ENCODE peak calls at places on chromosomes 12 and 14, in seven cellular contexts. One of them, this sample, is unnamed.

GRCh38 chr14:77071938-77072388 is 26.1 kb upstream of the CIPC start:
- DNase-seq in K562: no peak
- DNase-seq in HepG2: no peak
- DNase-seq in HCT116: peak
- DNase-seq in SK-N-SH: no peak
- DNase-seq in GM12878: no peak
- DNase-seq in H1: no peak
- DNase-seq in this sample: no peak

GRCh38 chr12:7439579-7440505 is 4.1 kb downstream of the CD163L1 start:
- DNase-seq in K562: peak
- DNase-seq in HepG2: no peak
- DNase-seq in HCT116: no peak
- DNase-seq in SK-N-SH: peak
- DNase-seq in GM12878: no peak
- DNase-seq in H1: peak
- DNase-seq in this sample: no peak

GRCh38 chr12:79512068-79512467 is 178.7 kb downstream of the PAWR start:
- DNase-seq in K562: no peak
- DNase-seq in HepG2: no peak
- DNase-seq in HCT116: no peak
- DNase-seq in SK-N-SH: no peak
- DNase-seq in GM12878: no peak
- DNase-seq in H1: peak
- DNase-seq in this sample: peak

GRCh38 chr14:102088012-102088792 is 1.4 kb upstream of the HSP90AA1 start:
- DNase-seq in K562: peak
- DNase-seq in HepG2: no peak
- DNase-seq in HCT116: no peak
- DNase-seq in SK-N-SH: no peak
- DNase-seq in GM12878: peak
- DNase-seq in H1: peak
- DNase-seq in this sample: peak

GRCh38 chr12:28893365-28893764 is 255.7 kb upstream of the FAR2 start:
- DNase-seq in K562: no peak
- DNase-seq in HepG2: no peak
- DNase-seq in HCT116: no peak
- DNase-seq in SK-N-SH: no peak
- DNase-seq in GM12878: no peak
- DNase-seq in H1: no peak
- DNase-seq in this sample: no peak

GRCh38 chr14:83779266-83779665 is 1750.7 kb upstream of the FLRT2 start:
- DNase-seq in K562: no peak
- DNase-seq in HepG2: no peak
- DNase-seq in HCT116: no peak
- DNase-seq in SK-N-SH: no peak
- DNase-seq in GM12878: no peak
- DNase-seq in H1: no peak
- DNase-seq in this sample: no peak

GRCh38 chr14:103329421-103330347 is 4.4 kb upstream of the EIF5 start:
- DNase-seq in K562: no peak
- DNase-seq in HepG2: peak
- DNase-seq in HCT116: no peak
- DNase-seq in SK-N-SH: no peak
- DNase-seq in GM12878: no peak
- DNase-seq in H1: no peak
- DNase-seq in this sample: peak

GRCh38 chr12:43238281-43238680 is 313.7 kb downstream of the ADAMTS20 start:
- DNase-seq in K562: no peak
- DNase-seq in HepG2: no peak
- DNase-seq in HCT116: no peak
- DNase-seq in SK-N-SH: no peak
- DNase-seq in GM12878: no peak
- DNase-seq in H1: no peak
- DNase-seq in this sample: no peak

GRCh38 chr12:2234951-2235350 is 182.2 kb downstream of the CACNA1C start:
- DNase-seq in K562: no peak
- DNase-seq in HepG2: no peak
- DNase-seq in HCT116: no peak
- DNase-seq in SK-N-SH: no peak
- DNase-seq in GM12878: no peak
- DNase-seq in H1: no peak
- DNase-seq in this sample: no peak

GRCh38 chr12:48182659-48183058 is 785 bp upstream of the CCDC184 start:
- DNase-seq in K562: no peak
- DNase-seq in HepG2: no peak
- DNase-seq in HCT116: no peak
- DNase-seq in SK-N-SH: no peak
- DNase-seq in GM12878: no peak
- DNase-seq in H1: no peak
- DNase-seq in this sample: no peak

GRCh38 chr12:77751939-77752338 is 78.8 kb upstream of the NAV3 start:
- DNase-seq in K562: no peak
- DNase-seq in HepG2: no peak
- DNase-seq in HCT116: no peak
- DNase-seq in SK-N-SH: no peak
- DNase-seq in GM12878: no peak
- DNase-seq in H1: no peak
- DNase-seq in this sample: no peak

GRCh38 chr12:91695964-91696363 is 449.7 kb downstream of the BTG1 start:
- DNase-seq in K562: no peak
- DNase-seq in HepG2: no peak
- DNase-seq in HCT116: no peak
- DNase-seq in SK-N-SH: peak
- DNase-seq in GM12878: no peak
- DNase-seq in H1: no peak
- DNase-seq in this sample: no peak

GRCh38 chr14:91980157-91980556 is 32.7 kb upstream of the FBLN5 start:
- DNase-seq in K562: peak
- DNase-seq in HepG2: no peak
- DNase-seq in HCT116: peak
- DNase-seq in SK-N-SH: no peak
- DNase-seq in GM12878: peak
- DNase-seq in H1: no peak
- DNase-seq in this sample: no peak

GRCh38 chr14:74549588-74549987 is 56.0 kb downstream of the ISCA2 start:
- DNase-seq in K562: no peak
- DNase-seq in HepG2: no peak
- DNase-seq in HCT116: no peak
- DNase-seq in SK-N-SH: no peak
- DNase-seq in GM12878: no peak
- DNase-seq in H1: no peak
- DNase-seq in this sample: peak

GRCh38 chr12:51549637-51550036 is 41.4 kb upstream of the SCN8A start:
- DNase-seq in K562: no peak
- DNase-seq in HepG2: no peak
- DNase-seq in HCT116: no peak
- DNase-seq in SK-N-SH: no peak
- DNase-seq in GM12878: no peak
- DNase-seq in H1: no peak
- DNase-seq in this sample: no peak

GRCh38 chr14:32224731-32225377 is 21.8 kb upstream of the RNU6-8 start:
- DNase-seq in K562: peak
- DNase-seq in HepG2: peak
- DNase-seq in HCT116: no peak
- DNase-seq in SK-N-SH: peak
- DNase-seq in GM12878: no peak
- DNase-seq in H1: no peak
- DNase-seq in this sample: peak

GRCh38 chr14:56057071-56057865 is 60.9 kb upstream of the PELI2 start:
- DNase-seq in K562: no peak
- DNase-seq in HepG2: no peak
- DNase-seq in HCT116: no peak
- DNase-seq in SK-N-SH: no peak
- DNase-seq in GM12878: no peak
- DNase-seq in H1: no peak
- DNase-seq in this sample: no peak

GRCh38 chr14:50213795-50214194 is 17.6 kb downstream of the SOS2 start:
- DNase-seq in K562: no peak
- DNase-seq in HepG2: no peak
- DNase-seq in HCT116: no peak
- DNase-seq in SK-N-SH: no peak
- DNase-seq in GM12878: no peak
- DNase-seq in H1: no peak
- DNase-seq in this sample: no peak

GRCh38 chr12:11886339-11886738 is 184.4 kb upstream of the BCL2L14 start:
- DNase-seq in K562: no peak
- DNase-seq in HepG2: no peak
- DNase-seq in HCT116: no peak
- DNase-seq in SK-N-SH: no peak
- DNase-seq in GM12878: no peak
- DNase-seq in H1: no peak
- DNase-seq in this sample: no peak

GRCh38 chr12:101027200-101027599 is 182.8 kb downstream of the SLC5A8 start:
- DNase-seq in K562: no peak
- DNase-seq in HepG2: no peak
- DNase-seq in HCT116: no peak
- DNase-seq in SK-N-SH: no peak
- DNase-seq in GM12878: no peak
- DNase-seq in H1: no peak
- DNase-seq in this sample: no peak

GRCh38 chr12:95545731-95546490 is 5.4 kb downstream of the USP44 start:
- DNase-seq in K562: no peak
- DNase-seq in HepG2: no peak
- DNase-seq in HCT116: no peak
- DNase-seq in SK-N-SH: peak
- DNase-seq in GM12878: no peak
- DNase-seq in H1: no peak
- DNase-seq in this sample: peak

GRCh38 chr12:52952082-52952801 is 3.3 kb downstream of the KRT18 start:
- DNase-seq in K562: peak
- DNase-seq in HepG2: no peak
- DNase-seq in HCT116: no peak
- DNase-seq in SK-N-SH: no peak
- DNase-seq in GM12878: no peak
- DNase-seq in H1: no peak
- DNase-seq in this sample: peak

GRCh38 chr12:102118874-102119273 is 1.0 kb downstream of the NUP37 start:
- DNase-seq in K562: no peak
- DNase-seq in HepG2: no peak
- DNase-seq in HCT116: no peak
- DNase-seq in SK-N-SH: no peak
- DNase-seq in GM12878: no peak
- DNase-seq in H1: no peak
- DNase-seq in this sample: no peak

GRCh38 chr14:71140157-71140556 is 232.9 kb downstream of the PCNX1 start:
- DNase-seq in K562: no peak
- DNase-seq in HepG2: no peak
- DNase-seq in HCT116: no peak
- DNase-seq in SK-N-SH: no peak
- DNase-seq in GM12878: no peak
- DNase-seq in H1: no peak
- DNase-seq in this sample: no peak

GRCh38 chr14:71137536-71138235 is 230.4 kb downstream of the PCNX1 start:
- DNase-seq in K562: no peak
- DNase-seq in HepG2: no peak
- DNase-seq in HCT116: no peak
- DNase-seq in SK-N-SH: no peak
- DNase-seq in GM12878: no peak
- DNase-seq in H1: no peak
- DNase-seq in this sample: no peak

GRCh38 chr14:71136386-71137060 is 229.3 kb downstream of the PCNX1 start:
- DNase-seq in K562: no peak
- DNase-seq in HepG2: no peak
- DNase-seq in HCT116: no peak
- DNase-seq in SK-N-SH: no peak
- DNase-seq in GM12878: no peak
- DNase-seq in H1: no peak
- DNase-seq in this sample: no peak

GRCh38 chr14:71139058-71139946 is 232.0 kb downstream of the PCNX1 start:
- DNase-seq in K562: peak
- DNase-seq in HepG2: peak
- DNase-seq in HCT116: peak
- DNase-seq in SK-N-SH: peak
- DNase-seq in GM12878: peak
- DNase-seq in H1: peak
- DNase-seq in this sample: peak

GRCh38 chr14:71138236-71139057 is 231.2 kb downstream of the PCNX1 start:
- DNase-seq in K562: no peak
- DNase-seq in HepG2: no peak
- DNase-seq in HCT116: no peak
- DNase-seq in SK-N-SH: no peak
- DNase-seq in GM12878: no peak
- DNase-seq in H1: no peak
- DNase-seq in this sample: no peak
- TF ChIP-seq JUND in K562: no peak
- TF ChIP-seq JUND in HepG2: no peak
- TF ChIP-seq JUND in HCT116: no peak
- TF ChIP-seq JUND in SK-N-SH: no peak
- TF ChIP-seq JUND in GM12878: no peak
- TF ChIP-seq JUND in H1: no peak
- TF ChIP-seq JUND in this sample: no peak

GRCh38 chr12:75720807-75721206 is 209.4 kb upstream of the KRR1 start:
- DNase-seq in K562: no peak
- DNase-seq in HepG2: no peak
- DNase-seq in HCT116: no peak
- DNase-seq in SK-N-SH: peak
- DNase-seq in GM12878: no peak
- DNase-seq in H1: no peak
- DNase-seq in this sample: peak
- TF ChIP-seq JUND in K562: no peak
- TF ChIP-seq JUND in HepG2: no peak
- TF ChIP-seq JUND in HCT116: no peak
- TF ChIP-seq JUND in SK-N-SH: no peak
- TF ChIP-seq JUND in GM12878: no peak
- TF ChIP-seq JUND in H1: no peak
- TF ChIP-seq JUND in this sample: peak

DNA sequence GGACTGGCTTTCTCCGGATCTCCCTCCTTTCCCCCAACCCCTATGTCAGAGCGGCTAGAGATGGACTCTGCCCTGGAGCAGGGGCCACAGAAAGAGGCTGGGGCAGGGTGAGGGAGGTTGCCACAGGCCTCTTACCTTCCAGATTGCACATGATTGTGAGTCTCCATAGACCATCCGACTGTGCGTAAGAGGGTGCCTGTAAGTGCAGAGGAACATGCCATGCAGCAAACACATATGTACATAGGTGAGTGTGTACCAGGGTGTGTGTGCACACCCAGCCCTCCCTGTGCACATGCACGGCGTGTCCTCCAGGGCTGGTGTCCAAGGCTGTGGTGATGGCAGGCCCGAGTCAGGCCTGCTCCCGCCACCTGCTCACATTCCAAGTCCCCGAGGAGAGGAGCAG is 28.3 kb downstream of the FAM222A start:
- DNase-seq in K562: no peak
- DNase-seq in HepG2: peak
- DNase-seq in HCT116: no peak
- DNase-seq in SK-N-SH: peak
- DNase-seq in GM12878: no peak
- DNase-seq in H1: no peak
- DNase-seq in this sample: no peak
- TF ChIP-seq JUND in K562: no peak
- TF ChIP-seq JUND in HepG2: no peak
- TF ChIP-seq JUND in HCT116: no peak
- TF ChIP-seq JUND in SK-N-SH: no peak
- TF ChIP-seq JUND in GM12878: no peak
- TF ChIP-seq JUND in H1: no peak
- TF ChIP-seq JUND in this sample: no peak

DNA sequence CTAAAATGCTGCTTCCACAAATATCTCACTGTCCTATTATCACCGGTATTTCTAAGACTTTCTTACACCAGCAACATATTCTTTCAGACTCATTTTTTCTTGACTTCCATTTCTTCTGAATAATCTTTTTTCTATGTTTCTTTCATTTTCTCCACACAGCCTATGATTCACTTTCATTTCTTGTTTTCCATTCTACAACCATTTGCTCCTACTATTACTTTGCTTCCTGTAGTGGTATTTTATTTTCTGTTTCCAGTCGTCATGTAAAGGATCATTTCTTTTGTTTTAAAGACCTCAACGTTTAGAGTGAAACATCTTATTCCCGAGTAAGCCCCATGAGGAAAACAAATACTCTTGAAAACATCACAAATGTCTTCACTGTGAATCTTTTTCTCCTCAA is 182.2 kb upstream of the MDGA2 start:
- DNase-seq in K562: no peak
- DNase-seq in HepG2: no peak
- DNase-seq in HCT116: no peak
- DNase-seq in SK-N-SH: no peak
- DNase-seq in GM12878: no peak
- DNase-seq in H1: no peak
- DNase-seq in this sample: no peak
- TF ChIP-seq JUND in K562: no peak
- TF ChIP-seq JUND in HepG2: no peak
- TF ChIP-seq JUND in HCT116: no peak
- TF ChIP-seq JUND in SK-N-SH: no peak
- TF ChIP-seq JUND in GM12878: no peak
- TF ChIP-seq JUND in H1: no peak
- TF ChIP-seq JUND in this sample: no peak